ENCODE peak calls at places on chromosomes 12 and 14, in five cellular contexts. U, M, W, B and Y are unnamed samples.

GRCh38 chr12:106915635-106916026 is 40.1 kb upstream of the TMEM263 start:
- DNase-seq in U (no peak), M (no peak), W (no peak), B (no peak), Y (no peak)

GRCh38 chr12:104249898-104250297 is 34.3 kb downstream of the TXNRD1 start:
- DNase-seq in U (no peak), M (no peak), W (no peak), B (no peak), Y (no peak)

GRCh38 chr14:60092516-60092915 is 793 bp downstream of the PCNX4 start:
- DNase-seq in U (peak; percentile 39), M (no peak), W (peak; percentile 18), B (no peak), Y (no peak)

GRCh38 chr12:115337693-115338543 is 653.9 kb upstream of the TBX3 start:
- DNase-seq in U (peak; percentile 90), M (no peak), W (peak; percentile 17), B (peak; percentile 93), Y (peak; percentile 87)

GRCh38 chr12:2796187-2796663 is 1.5 kb downstream of the FKBP4 start:
- DNase-seq in U (no peak), M (no peak), W (no peak), B (no peak), Y (no peak)

GRCh38 chr12:82788594-82788993 is 101.9 kb downstream of the TMTC2 start:
- DNase-seq in U (no peak), M (no peak), W (no peak), B (no peak), Y (no peak)

GRCh38 chr12:122835693-122836026 is 403 bp downstream of the HIP1R start:
- DNase-seq in U (no peak), M (no peak), W (peak; percentile 50), B (peak; percentile 84), Y (no peak)

GRCh38 chr12:58575281-58575680 is 345.0 kb downstream of the LRIG3 start:
- DNase-seq in U (peak; percentile 53), M (no peak), W (no peak), B (no peak), Y (no peak)

GRCh38 chr14:81169711-81170103 is 51.1 kb downstream of the GTF2A1 start:
- DNase-seq in U (no peak), M (no peak), W (peak; percentile 70), B (peak; percentile 94), Y (no peak)

GRCh38 chr14:81435578-81436295 is 35.6 kb upstream of the STON2 start:
- DNase-seq in U (peak; percentile 21), M (peak; percentile 8), W (peak; percentile 42), B (peak; percentile 89), Y (no peak)

GRCh38 chr14:35161231-35161630 is 38.9 kb downstream of the PRORP start:
- DNase-seq in U (no peak), M (peak; percentile 2), W (no peak), B (no peak), Y (no peak)

GRCh38 chr12:45887544-45887943 is 102.8 kb downstream of the SCAF11 start:
- DNase-seq in U (no peak), M (no peak), W (no peak), B (no peak), Y (no peak)

GRCh38 chr14:101965145-101965531 is 765 bp downstream of the DYNC1H1 start:
- DNase-seq in U (peak; percentile 41), M (peak; percentile 65), W (peak; percentile 80), B (peak; percentile 93), Y (no peak)

GRCh38 chr14:100885196-100886030 is 18.1 kb downstream of the RTL1 start:
- DNase-seq in U (no peak), M (no peak), W (no peak), B (no peak), Y (no peak)

GRCh38 chr14:81408595-81408994 is 8.5 kb upstream of the STON2 start:
- DNase-seq in U (no peak), M (no peak), W (no peak), B (no peak), Y (no peak)

GRCh38 chr12:52349196-52349595 is 18.1 kb downstream of the KRT85 start:
- DNase-seq in U (peak; percentile 98), M (no peak), W (no peak), B (peak; percentile 5), Y (no peak)

GRCh38 chr12:56914724-56915123 is 19.5 kb downstream of the SDR9C7 start:
- DNase-seq in U (no peak), M (no peak), W (no peak), B (no peak), Y (no peak)

GRCh38 chr12:89861086-89861485 is 152.4 kb upstream of the ATP2B1 start:
- DNase-seq in U (peak; percentile 51), M (peak; percentile 33), W (no peak), B (no peak), Y (no peak)

GRCh38 chr14:59868021-59868420 is 2.6 kb downstream of the RTN1 start:
- DNase-seq in U (no peak), M (no peak), W (no peak), B (no peak), Y (no peak)

GRCh38 chr12:74722709-74723108 is 185.1 kb downstream of the ATXN7L3B start:
- DNase-seq in U (peak; percentile 11), M (no peak), W (no peak), B (no peak), Y (no peak)

GRCh38 chr12:75533239-75533638 is 21.8 kb upstream of the KRR1 start:
- DNase-seq in U (no peak), M (no peak), W (no peak), B (no peak), Y (no peak)

GRCh38 chr12:94753071-94753779 is 102.9 kb upstream of the TMCC3 start:
- DNase-seq in U (peak; percentile 66), M (no peak), W (no peak), B (no peak), Y (no peak)

GRCh38 chr12:55548756-55549155 is 646 bp upstream of the OR6C4 start:
- DNase-seq in U (no peak), M (no peak), W (no peak), B (no peak), Y (no peak)

GRCh38 chr12:85979641-85980040 is 105.5 kb downstream of the NTS start:
- DNase-seq in U (no peak), M (no peak), W (no peak), B (no peak), Y (no peak)

GRCh38 chr14:76720382-76720813 is 40.9 kb upstream of the VASH1 start:
- DNase-seq in U (peak; percentile 62), M (no peak), W (peak; percentile 36), B (peak; percentile 84), Y (no peak)